ENCODE peak calls at places on chromosomes 12 and 14, in seven cellular contexts. N is GM12865, C is caudate nucleus, U is Caki2, Y is transverse colon, H is OCI-M1, O is NCI-H748 treated with DMSO at 0.1 percent for 48 hours. G is an unnamed sample.
A peak's percentile ranks its signal among the peaks of the same experiment; 100 is the strongest.

GRCh38 chr12:2944401-2945047 is 14.7 kb upstream of the TEAD4 start:
- DNase-seq in N (peak; percentile 64), C (peak; percentile 17), U (peak; percentile 44), Y (peak; percentile 63), H (peak; percentile 41), O (peak; percentile 4), G (peak; percentile 27)

GRCh38 chr14:77377502-77377844 is 294 bp downstream of the SAMD15 start:
- DNase-seq in N (no peak), C (no peak), U (no peak), Y (no peak), H (no peak), O (no peak), G (no peak)

GRCh38 chr12:28988384-28988704 is 160.7 kb upstream of the FAR2 start:
- DNase-seq in N (no peak), C (no peak), U (no peak), Y (no peak), H (no peak), O (no peak), G (no peak)

GRCh38 chr14:49134940-49135339 is 451.2 kb downstream of the RPS29 start:
- DNase-seq in N (no peak), C (no peak), U (no peak), Y (no peak), H (peak; percentile 29), O (no peak), G (no peak)

GRCh38 chr14:65198346-65198745 is 96.0 kb upstream of the MAX start:
- DNase-seq in N (no peak), C (no peak), U (no peak), Y (no peak), H (no peak), O (no peak), G (no peak)

GRCh38 chr12:55250944-55251343 is 6.5 kb downstream of the OR6C74 start:
- DNase-seq in N (no peak), C (no peak), U (no peak), Y (no peak), H (peak; percentile 12), O (no peak), G (no peak)

GRCh38 chr12:130394906-130395305 is 57.2 kb downstream of the PIWIL1 start:
- DNase-seq in N (no peak), C (no peak), U (no peak), Y (no peak), H (peak; percentile 13), O (no peak), G (no peak)

GRCh38 chr12:120496353-120497340 is 734 bp downstream of the DYNLL1 start:
- DNase-seq in N (peak; percentile 58), C (peak; percentile 53), U (peak; percentile 42), Y (peak; percentile 65), H (peak; percentile 75), O (peak; percentile 56), G (peak; percentile 43)

GRCh38 chr12:94615284-94616216 is 34.8 kb downstream of the TMCC3 start:
- DNase-seq in N (no peak), C (peak; percentile 22), U (peak; percentile 75), Y (peak; percentile 66), H (peak; percentile 59), O (no peak), G (peak; percentile 93)

GRCh38 chr12:50699940-50700339 is 64.0 kb upstream of the ATF1 start:
- DNase-seq in N (no peak), C (no peak), U (no peak), Y (no peak), H (no peak), O (peak; percentile 47), G (no peak)

GRCh38 chr12:78179346-78179745 is 348.7 kb downstream of the NAV3 start:
- DNase-seq in N (no peak), C (no peak), U (no peak), Y (no peak), H (peak; percentile 62), O (no peak), G (no peak)

GRCh38 chr14:33357225-33358010 is 418.7 kb downstream of the NPAS3 start:
- DNase-seq in N (no peak), C (no peak), U (no peak), Y (peak; percentile 64), H (peak; percentile 27), O (peak; percentile 10), G (no peak)

GRCh38 chr14:93017341-93017797 is 94.4 kb downstream of the CHGA start:
- DNase-seq in N (no peak), C (no peak), U (no peak), Y (no peak), H (no peak), O (no peak), G (no peak)

GRCh38 chr12:119692410-119692809 is 24.5 kb downstream of the PRKAB1 start:
- DNase-seq in N (no peak), C (no peak), U (no peak), Y (no peak), H (no peak), O (no peak), G (no peak)

GRCh38 chr12:57195655-57196371 is 20.8 kb upstream of the NXPH4 start:
- DNase-seq in N (no peak), C (no peak), U (no peak), Y (no peak), H (no peak), O (no peak), G (no peak)

GRCh38 chr14:63475761-63476160 is 67.4 kb downstream of the PPP2R5E start:
- DNase-seq in N (no peak), C (no peak), U (no peak), Y (no peak), H (peak; percentile 12), O (no peak), G (no peak)

GRCh38 chr12:90261283-90261682 is 552.6 kb upstream of the ATP2B1 start:
- DNase-seq in N (no peak), C (no peak), U (no peak), Y (no peak), H (no peak), O (no peak), G (no peak)

GRCh38 chr14:58243790-58244555 is 670 bp upstream of the PSMA3 start:
- DNase-seq in N (peak; percentile 32), C (no peak), U (peak; percentile 22), Y (no peak), H (peak; percentile 69), O (peak; percentile 74), G (no peak)

GRCh38 chr14:105067140-105067968 is 2.1 kb upstream of the GPR132 start:
- DNase-seq in N (peak; percentile 86), C (no peak), U (no peak), Y (no peak), H (no peak), O (no peak), G (peak; percentile 56)

GRCh38 chr12:126727656-126728055 is 1539.3 kb upstream of the TMEM132C start:
- DNase-seq in N (no peak), C (no peak), U (no peak), Y (no peak), H (no peak), O (no peak), G (no peak)

GRCh38 chr12:2390133-2390532 is 337.3 kb downstream of the CACNA1C start:
- DNase-seq in N (no peak), C (no peak), U (no peak), Y (no peak), H (no peak), O (no peak), G (no peak)

GRCh38 chr12:110141389-110141788 is 17.2 kb downstream of the IFT81 start:
- DNase-seq in N (no peak), C (no peak), U (no peak), Y (peak; percentile 29), H (no peak), O (no peak), G (no peak)

GRCh38 chr12:51926718-51927117 is 19.4 kb downstream of the ACVRL1 start:
- DNase-seq in N (peak; percentile 71), C (no peak), U (peak; percentile 9), Y (peak; percentile 77), H (peak; percentile 77), O (no peak), G (peak; percentile 15)

GRCh38 chr12:112971248-112971647 is 7.1 kb upstream of the OAS2 start:
- DNase-seq in N (no peak), C (no peak), U (no peak), Y (no peak), H (no peak), O (no peak), G (no peak)

GRCh38 chr14:92496458-92496857 is 17.1 kb upstream of the RIN3 start:
- DNase-seq in N (no peak), C (no peak), U (no peak), Y (no peak), H (no peak), O (no peak), G (no peak)